ENCODE peak calls at places on chromosomes 7 and 10, in five cellular contexts. One of them, this sample, is unnamed.

GRCh38 chr10:21292763-21293517 is 232.5 kb downstream of the SKIDA1 start:
- DNase-seq in GM23248: peak; percentile 97
- DNase-seq in neural progenitor cell: peak; percentile 81
- DNase-seq in fibroblast of lung: peak; percentile 99
- DNase-seq in PC-9: peak; percentile 77
- DNase-seq in this sample: no peak

GRCh38 chr10:33237736-33238624 is 96.5 kb downstream of the NRP1 start:
- DNase-seq in GM23248: peak; percentile 97
- DNase-seq in neural progenitor cell: no peak
- DNase-seq in fibroblast of lung: peak; percentile 100
- DNase-seq in PC-9: peak; percentile 72
- DNase-seq in this sample: no peak

GRCh38 chr7:1053002-1053411 is 8.7 kb downstream of the GPR146 start:
- DNase-seq in GM23248: no peak
- DNase-seq in neural progenitor cell: peak; percentile 67
- DNase-seq in fibroblast of lung: no peak
- DNase-seq in PC-9: no peak
- DNase-seq in this sample: no peak

GRCh38 chr7:16460789-16461465 is 4.6 kb downstream of the SOSTDC1 start:
- DNase-seq in GM23248: no peak
- DNase-seq in neural progenitor cell: no peak
- DNase-seq in fibroblast of lung: no peak
- DNase-seq in PC-9: no peak
- DNase-seq in this sample: no peak

GRCh38 chr10:102394079-102394800 is 1.3 kb upstream of the NFKB2 start:
- DNase-seq in GM23248: peak; percentile 96
- DNase-seq in neural progenitor cell: peak; percentile 95
- DNase-seq in fibroblast of lung: peak; percentile 86
- DNase-seq in PC-9: peak; percentile 87
- DNase-seq in this sample: peak; percentile 90

GRCh38 chr10:76393875-76394706 is 962.7 kb downstream of the LRMDA start:
- DNase-seq in GM23248: peak; percentile 29
- DNase-seq in neural progenitor cell: no peak
- DNase-seq in fibroblast of lung: peak; percentile 28
- DNase-seq in PC-9: no peak
- DNase-seq in this sample: no peak

GRCh38 chr10:63266337-63267327 is 133.5 kb downstream of the NRBF2 start:
- DNase-seq in GM23248: peak; percentile 21
- DNase-seq in neural progenitor cell: peak; percentile 8
- DNase-seq in fibroblast of lung: no peak
- DNase-seq in PC-9: no peak
- DNase-seq in this sample: no peak

GRCh38 chr10:132396495-132397035 is 435 bp upstream of the PWWP2B start:
- DNase-seq in GM23248: peak; percentile 80
- DNase-seq in neural progenitor cell: peak; percentile 86
- DNase-seq in fibroblast of lung: peak; percentile 31
- DNase-seq in PC-9: peak; percentile 43
- DNase-seq in this sample: peak; percentile 64

GRCh38 chr10:103917326-103918052 is 495 bp downstream of the STN1 start:
- DNase-seq in GM23248: peak; percentile 76
- DNase-seq in neural progenitor cell: peak; percentile 73
- DNase-seq in fibroblast of lung: peak; percentile 51
- DNase-seq in PC-9: no peak
- DNase-seq in this sample: no peak

GRCh38 chr7:110573862-110574528 is 516.9 kb upstream of the LRRN3 start:
- DNase-seq in GM23248: peak; percentile 76
- DNase-seq in neural progenitor cell: no peak
- DNase-seq in fibroblast of lung: peak; percentile 85
- DNase-seq in PC-9: peak; percentile 10
- DNase-seq in this sample: no peak
- TF ChIP-seq EZH2 in GM23248: no peak
- TF ChIP-seq EZH2 in neural progenitor cell: no peak
- TF ChIP-seq EZH2 in fibroblast of lung: no peak
- TF ChIP-seq EZH2 in PC-9: no peak
- TF ChIP-seq EZH2 in this sample: no peak

GRCh38 chr10:117167346-117168134 is 29.5 kb upstream of the VAX1 start:
- DNase-seq in GM23248: no peak
- DNase-seq in neural progenitor cell: peak; percentile 33
- DNase-seq in fibroblast of lung: no peak
- DNase-seq in PC-9: no peak
- DNase-seq in this sample: no peak

GRCh38 chr10:117166420-117167345 is 28.6 kb upstream of the VAX1 start:
- DNase-seq in GM23248: peak; percentile 22
- DNase-seq in neural progenitor cell: no peak
- DNase-seq in fibroblast of lung: no peak
- DNase-seq in PC-9: no peak
- DNase-seq in this sample: no peak

GRCh38 chr10:117163954-117164292 is 25.9 kb upstream of the VAX1 start:
- DNase-seq in GM23248: no peak
- DNase-seq in neural progenitor cell: no peak
- DNase-seq in fibroblast of lung: no peak
- DNase-seq in PC-9: no peak
- DNase-seq in this sample: no peak

GRCh38 chr10:117164878-117165556 is 26.9 kb upstream of the VAX1 start:
- DNase-seq in GM23248: peak; percentile 23
- DNase-seq in neural progenitor cell: peak; percentile 41
- DNase-seq in fibroblast of lung: no peak
- DNase-seq in PC-9: no peak
- DNase-seq in this sample: no peak

GRCh38 chr10:117165557-117166419 is 27.7 kb upstream of the VAX1 start:
- DNase-seq in GM23248: peak; percentile 77
- DNase-seq in neural progenitor cell: peak; percentile 92
- DNase-seq in fibroblast of lung: peak; percentile 52
- DNase-seq in PC-9: peak; percentile 53
- DNase-seq in this sample: no peak
- TF ChIP-seq EZH2 in GM23248: no peak
- TF ChIP-seq EZH2 in neural progenitor cell: peak; percentile 96
- TF ChIP-seq EZH2 in fibroblast of lung: peak; percentile 56
- TF ChIP-seq EZH2 in PC-9: no peak
- TF ChIP-seq EZH2 in this sample: no peak

GRCh38 chr10:34651381-34651780 is 163.7 kb downstream of the PARD3 start:
- DNase-seq in GM23248: no peak
- DNase-seq in neural progenitor cell: no peak
- DNase-seq in fibroblast of lung: no peak
- DNase-seq in PC-9: no peak
- DNase-seq in this sample: no peak

GRCh38 chr10:34650156-34650555 is 164.9 kb downstream of the PARD3 start:
- DNase-seq in GM23248: no peak
- DNase-seq in neural progenitor cell: no peak
- DNase-seq in fibroblast of lung: no peak
- DNase-seq in PC-9: no peak
- DNase-seq in this sample: peak; percentile 18

GRCh38 chr10:34649385-34649784 is 165.7 kb downstream of the PARD3 start:
- DNase-seq in GM23248: no peak
- DNase-seq in neural progenitor cell: no peak
- DNase-seq in fibroblast of lung: no peak
- DNase-seq in PC-9: no peak
- DNase-seq in this sample: no peak

GRCh38 chr10:34653530-34653929 is 161.6 kb downstream of the PARD3 start:
- DNase-seq in GM23248: no peak
- DNase-seq in neural progenitor cell: no peak
- DNase-seq in fibroblast of lung: no peak
- DNase-seq in PC-9: no peak
- DNase-seq in this sample: no peak

GRCh38 chr10:34651796-34652195 is 163.3 kb downstream of the PARD3 start:
- DNase-seq in GM23248: peak; percentile 13
- DNase-seq in neural progenitor cell: peak; percentile 35
- DNase-seq in fibroblast of lung: no peak
- DNase-seq in PC-9: no peak
- DNase-seq in this sample: no peak
- TF ChIP-seq EZH2 in GM23248: no peak
- TF ChIP-seq EZH2 in neural progenitor cell: no peak
- TF ChIP-seq EZH2 in fibroblast of lung: no peak
- TF ChIP-seq EZH2 in PC-9: no peak
- TF ChIP-seq EZH2 in this sample: no peak

DNA sequence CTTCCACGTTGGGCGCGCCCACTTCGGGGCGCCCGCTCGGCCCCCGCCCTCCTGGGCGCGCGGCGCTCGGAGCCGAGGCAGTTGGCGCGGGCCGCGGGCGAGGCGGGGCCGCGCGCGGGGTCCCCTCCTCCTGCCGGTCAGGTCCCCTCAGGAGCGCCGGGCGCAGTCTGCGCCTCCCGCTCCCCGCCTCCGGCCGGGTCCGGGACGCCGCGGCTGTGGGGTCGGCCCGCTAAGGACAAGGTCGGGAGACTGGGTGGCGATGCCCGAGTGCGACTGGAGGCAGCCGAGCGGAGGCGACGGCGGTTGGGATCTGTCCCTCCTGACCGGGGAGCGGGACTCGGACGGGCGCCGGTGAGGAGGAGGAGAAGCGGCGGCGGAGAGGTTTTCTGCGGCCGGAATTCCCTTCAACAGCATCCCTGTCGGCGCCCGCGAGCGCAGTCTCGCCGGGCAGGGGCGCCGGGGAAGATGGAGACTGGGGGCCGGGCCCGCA is at the start of gene ATRNL1:
- DNase-seq in GM23248: peak; percentile 49
- DNase-seq in neural progenitor cell: peak; percentile 76
- DNase-seq in fibroblast of lung: peak; percentile 19
- DNase-seq in PC-9: peak; percentile 9
- DNase-seq in this sample: no peak
- TF ChIP-seq EZH2 in GM23248: no peak
- TF ChIP-seq EZH2 in neural progenitor cell: no peak
- TF ChIP-seq EZH2 in fibroblast of lung: no peak
- TF ChIP-seq EZH2 in PC-9: no peak
- TF ChIP-seq EZH2 in this sample: no peak

DNA sequence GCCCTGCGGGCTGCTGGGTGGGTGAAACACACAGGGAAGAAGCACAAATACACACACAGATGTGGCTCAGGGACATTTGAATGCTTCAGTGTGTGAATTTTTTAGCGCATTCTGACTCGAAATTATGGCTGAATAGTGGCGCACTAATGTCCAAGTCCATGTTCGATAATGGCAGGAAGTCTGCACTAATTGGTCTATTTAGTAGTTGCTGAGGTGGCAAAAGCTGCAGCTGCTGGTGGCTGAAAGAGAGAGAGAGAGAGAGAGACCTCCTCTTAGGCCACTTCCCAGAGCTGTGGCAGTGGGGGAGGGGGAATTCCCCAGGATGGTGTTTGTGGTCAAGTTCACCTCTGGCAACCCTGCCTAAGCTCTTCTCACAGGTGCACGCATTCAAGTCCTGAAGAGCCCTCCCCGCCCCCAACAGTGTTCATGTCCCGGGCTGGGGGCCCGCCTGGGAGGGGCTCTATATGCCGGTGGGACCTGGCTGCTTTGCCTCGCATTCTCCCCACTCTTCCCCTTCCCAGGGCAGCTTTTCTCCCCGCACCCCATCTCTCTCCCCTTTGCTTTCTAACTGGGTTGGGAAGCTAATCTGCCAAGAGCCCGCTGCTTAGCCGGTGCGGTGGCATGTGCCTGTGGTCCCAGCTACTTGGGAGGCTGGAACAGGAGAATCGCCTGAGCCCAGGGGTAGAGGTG is 6.0 kb upstream of the MNX1 start:
- DNase-seq in GM23248: no peak
- DNase-seq in neural progenitor cell: peak; percentile 40
- DNase-seq in fibroblast of lung: no peak
- DNase-seq in PC-9: no peak
- DNase-seq in this sample: peak; percentile 31
- TF ChIP-seq EZH2 in GM23248: peak; percentile 26
- TF ChIP-seq EZH2 in neural progenitor cell: no peak
- TF ChIP-seq EZH2 in fibroblast of lung: peak; percentile 15
- TF ChIP-seq EZH2 in PC-9: no peak
- TF ChIP-seq EZH2 in this sample: no peak